ENCODE peak calls at places on chromosomes 2 and 18, in five cellular contexts. Y, V, G, N and D are unnamed samples.

GRCh38 chr2:147460140-147460539 is 384.7 kb upstream of the ACVR2A start:
- DNase-seq in G (no peak), V (no peak), N (no peak), Y (no peak), D (no peak)

GRCh38 chr2:154032220-154032619 is 160.5 kb downstream of the GALNT13 start:
- DNase-seq in N (no peak), V (no peak), G (no peak), Y (no peak), D (no peak)

GRCh38 chr2:37604716-37605115 is 66.7 kb downstream of the CDC42EP3 start:
- DNase-seq in G (no peak), Y (no peak), N (no peak), V (no peak), D (no peak)

GRCh38 chr18:60506682-60507081 is 134.1 kb upstream of the MC4R start:
- DNase-seq in N (no peak), Y (no peak), G (peak), V (no peak), D (no peak)

GRCh38 chr2:230913812-230914211 is 11.2 kb downstream of the GPR55 start:
- DNase-seq in V (no peak), Y (no peak), N (no peak), G (no peak), D (no peak)

GRCh38 chr2:224802407-224802806 is 86.2 kb upstream of the CCDC195 start:
- DNase-seq in N (no peak), V (no peak), Y (no peak), G (peak), D (no peak)

GRCh38 chr2:8647462-8647857 is 34.4 kb upstream of the ID2 start:
- DNase-seq in V (no peak), Y (no peak), G (no peak), N (no peak), D (no peak)

GRCh38 chr18:22346968-22347611 is 70.6 kb downstream of the CTAGE1 start:
- DNase-seq in G (no peak), N (no peak), V (no peak), Y (no peak), D (no peak)

GRCh38 chr2:62569907-62570793 is 64.2 kb upstream of the TMEM17 start:
- DNase-seq in N (no peak), G (no peak), Y (no peak), V (no peak), D (no peak)

GRCh38 chr2:17878222-17879136 is at the start of gene KCNS3:
- DNase-seq in V (no peak), Y (peak), G (peak), N (no peak), D (no peak)

GRCh38 chr18:64803471-64803870 is 654.6 kb upstream of the LINC00305 start:
- DNase-seq in N (no peak), V (no peak), G (no peak), Y (no peak), D (no peak)

GRCh38 chr2:147845608-147846002 is 776 bp downstream of the ACVR2A start:
- DNase-seq in V (no peak), N (no peak), G (no peak), Y (peak), D (no peak)